ENCODE peak calls at places on chromosomes 1 and 21, in six cellular contexts. B is OCI-LY7; T is left lung; Z is uterus; H is naive thymus-derived CD4-positive, alpha-beta T cell; L is breast epithelium. N is an unnamed sample. For H3K4me1, the result is how much of the 10 kb centered on the place peaks cover.

GRCh38 chr1:226738421-226738994 is 574 bp downstream of the ITPKB start:
- DNase-seq in B (peak), T (peak), Z (peak), H (peak), L (no peak), N (no peak)

GRCh38 chr1:212540031-212540430 is 68.5 kb upstream of the ATF3 start:
- DNase-seq in B (no peak), T (no peak), Z (no peak), H (no peak), L (no peak), N (no peak)

GRCh38 chr1:155981266-155982088 is 3.1 kb upstream of the ARHGEF2 start:
- DNase-seq in B (peak), T (no peak), Z (peak), H (peak), L (no peak), N (no peak)

GRCh38 chr1:226309398-226310122 is 596 bp upstream of the LIN9 start:
- DNase-seq in B (peak), T (no peak), Z (no peak), H (peak), L (no peak), N (no peak)

GRCh38 chr1:35929730-35930592 is 944 bp upstream of the AGO3 start:
- DNase-seq in B (peak), T (no peak), Z (peak), H (peak), L (no peak), N (no peak)

GRCh38 chr1:116394270-116394669 is 21.2 kb downstream of the ATP1A1 start:
- DNase-seq in B (no peak), T (no peak), Z (no peak), H (no peak), L (no peak), N (no peak)

GRCh38 chr21:32256873-32257620 is 21.8 kb downstream of the MIS18A start:
- DNase-seq in B (no peak), T (no peak), Z (peak), H (no peak), L (no peak), N (peak)

GRCh38 chr1:36203554-36204346 is 20.5 kb upstream of the THRAP3 start:
- DNase-seq in B (no peak), T (peak), Z (peak), H (no peak), L (peak), N (peak)

GRCh38 chr1:177138347-177138746 is 26.2 kb downstream of the ASTN1 start:
- DNase-seq in B (no peak), T (no peak), Z (no peak), H (no peak), L (no peak), N (no peak)

GRCh38 chr1:223742861-223743517 is 30.6 kb downstream of the CAPN2 start:
- DNase-seq in B (no peak), T (no peak), Z (no peak), H (no peak), L (no peak), N (no peak)

GRCh38 chr1:208438262-208438661 is 194.1 kb upstream of the PLXNA2 start:
- DNase-seq in B (no peak), T (no peak), Z (no peak), H (no peak), L (no peak), N (no peak)

GRCh38 chr1:178565586-178565985 is 52.7 kb downstream of the TEX35 start:
- DNase-seq in B (no peak), T (no peak), Z (no peak), H (no peak), L (no peak), N (no peak)

GRCh38 chr1:166839600-166840308 is 479 bp downstream of the POGK start:
- DNase-seq in B (peak), T (peak), Z (peak), H (peak), L (peak), N (peak)

DNA sequence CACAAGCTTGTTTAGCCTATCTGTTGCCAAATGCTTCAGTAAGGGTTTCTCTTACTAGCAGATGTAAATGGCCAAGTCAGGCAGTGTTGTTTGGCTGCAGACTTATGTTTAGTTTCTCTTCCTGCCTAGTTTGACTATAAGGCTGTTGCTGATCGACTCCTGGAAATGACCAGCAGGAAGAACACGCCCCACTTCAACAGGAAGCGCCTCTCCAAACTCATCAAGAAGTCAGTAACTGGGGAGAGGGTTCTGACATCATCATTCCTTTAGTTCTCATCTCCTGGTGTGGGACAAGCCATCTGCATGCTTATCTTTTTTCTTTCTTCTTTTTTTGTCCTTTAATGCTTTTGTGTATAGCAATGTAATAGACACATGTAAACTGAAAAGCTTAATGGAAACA is 25.1 kb downstream of the RRP1B start:
- DNase-seq in B (no peak), T (no peak), Z (no peak), H (no peak), L (no peak), N (no peak)
- H3K4me1 ChIP-seq in B (under half), T (under half), Z (under half), H (under half), L (under half), N (under half)

DNA sequence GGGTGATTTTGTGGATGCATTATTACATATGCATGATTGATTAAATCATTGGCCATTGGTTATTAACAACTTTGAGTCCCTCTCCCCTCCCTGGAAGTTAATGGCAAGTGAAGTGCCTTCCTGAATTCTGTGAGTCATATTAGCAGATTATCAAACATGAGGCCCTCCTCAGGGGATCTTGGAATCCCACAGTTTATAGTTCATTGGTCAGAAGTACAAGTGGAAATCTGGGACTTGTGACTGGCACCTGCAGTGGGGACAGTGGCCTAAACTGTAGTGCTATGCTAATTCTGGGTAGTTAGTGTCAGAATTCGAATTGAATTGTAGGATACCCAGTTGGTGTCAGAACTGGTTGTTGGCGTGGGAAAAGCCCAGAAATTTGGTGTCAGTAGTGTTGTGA is 26.2 kb downstream of the ZYG11B start:
- DNase-seq in B (no peak), T (no peak), Z (no peak), H (no peak), L (no peak), N (no peak)
- H3K4me3 ChIP-seq in B (no peak), T (no peak), Z (no peak), H (no peak), L (no peak), N (no peak)

GRCh38 chr1:89369331-89369730 is 5.5 kb downstream of the GBP6 start:
- DNase-seq in B (no peak), T (no peak), Z (no peak), H (no peak), L (no peak), N (no peak)

GRCh38 chr1:89361681-89362080 is 2.2 kb upstream of the GBP6 start:
- DNase-seq in B (no peak), T (no peak), Z (no peak), H (no peak), L (no peak), N (no peak)

GRCh38 chr1:89363638-89364536 is at the start of gene GBP6:
- DNase-seq in B (no peak), T (no peak), Z (no peak), H (no peak), L (no peak), N (no peak)

GRCh38 chr1:89363196-89363595 is 663 bp upstream of the GBP6 start:
- DNase-seq in B (no peak), T (no peak), Z (no peak), H (no peak), L (no peak), N (no peak)

DNA sequence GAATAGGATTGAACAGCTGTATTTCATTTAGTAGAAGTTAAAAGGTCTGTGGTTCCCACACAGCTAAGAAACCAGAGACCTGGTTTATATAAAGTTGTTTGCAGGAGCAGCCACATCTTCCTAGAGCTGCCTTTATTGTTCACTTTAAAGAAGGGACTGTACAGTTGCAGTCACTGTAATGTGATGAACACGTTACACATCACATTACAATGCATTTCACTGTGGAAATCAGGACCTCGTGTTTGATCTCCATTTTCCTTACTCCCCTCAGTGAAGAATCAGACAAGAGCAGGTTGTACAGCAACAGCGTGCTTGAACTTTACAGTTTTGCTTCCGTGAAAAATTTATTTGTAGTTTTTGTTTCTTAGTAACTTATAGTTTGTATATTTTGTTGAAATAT is 1.3 kb downstream of the GBP6 start:
- DNase-seq in B (no peak), T (no peak), Z (no peak), H (no peak), L (no peak), N (no peak)
- H3K4me1 ChIP-seq in B (under half), T (under half), Z (under half), H (under half), L (under half), N (under half)

DNA sequence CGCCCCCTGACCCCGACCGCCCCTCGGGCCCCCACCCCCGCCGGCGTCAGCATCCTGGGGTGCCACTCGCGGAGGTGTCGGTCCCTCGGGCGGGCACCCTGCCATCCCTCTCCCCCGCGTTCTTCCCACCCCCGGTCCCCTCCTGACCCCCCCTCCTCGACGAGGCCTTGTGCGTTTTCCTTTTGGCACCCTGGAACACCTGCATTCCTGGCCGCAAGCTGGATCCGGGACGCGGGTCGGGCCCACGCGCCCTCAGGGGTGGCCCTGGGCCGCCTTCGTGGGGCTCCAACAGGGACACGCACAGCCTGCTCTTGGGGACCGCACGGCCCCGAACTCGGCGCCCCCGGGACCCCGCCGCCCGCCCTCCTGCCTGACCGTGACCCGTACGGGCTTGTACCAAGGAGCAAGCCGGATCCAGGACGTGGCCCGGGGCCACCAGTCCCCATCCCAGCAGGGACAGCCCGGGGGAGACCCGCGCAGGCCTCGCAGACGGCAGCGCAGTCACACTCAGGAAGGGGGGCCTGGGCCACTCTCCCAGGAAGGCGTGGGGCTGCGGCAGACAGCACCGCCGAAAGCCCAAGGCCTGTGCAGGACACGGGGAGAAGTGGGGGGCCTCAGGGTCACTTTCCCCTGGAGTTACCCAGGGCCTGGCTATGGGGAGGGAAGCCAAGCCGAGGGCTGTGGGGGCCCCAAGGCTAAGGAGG is 579 bp upstream of the SLC19A1 start:
- DNase-seq in B (no peak), T (peak), Z (peak), H (no peak), L (peak), N (peak)
- H3K4me3 ChIP-seq in B (peak), T (peak), Z (peak), H (peak), L (peak), N (peak)

GRCh38 chr1:81809808-81810207 is 9.1 kb downstream of the ADGRL2 start:
- DNase-seq in B (no peak), T (no peak), Z (no peak), H (no peak), L (no peak), N (no peak)

GRCh38 chr1:81805537-81806431 is 5.0 kb downstream of the ADGRL2 start:
- DNase-seq in B (no peak), T (no peak), Z (no peak), H (no peak), L (no peak), N (no peak)

GRCh38 chr1:81806432-81806770 is 5.7 kb downstream of the ADGRL2 start:
- DNase-seq in B (no peak), T (no peak), Z (no peak), H (no peak), L (no peak), N (no peak)

GRCh38 chr1:81811757-81812371 is 11.1 kb downstream of the ADGRL2 start:
- DNase-seq in B (no peak), T (no peak), Z (no peak), H (no peak), L (no peak), N (no peak)

GRCh38 chr1:81808760-81809159 is 8.0 kb downstream of the ADGRL2 start:
- DNase-seq in B (no peak), T (no peak), Z (no peak), H (no peak), L (no peak), N (no peak)
- H3K4me1 ChIP-seq in B (under half), T (under half), Z (under half), H (under half), L (under half), N (under half)

DNA sequence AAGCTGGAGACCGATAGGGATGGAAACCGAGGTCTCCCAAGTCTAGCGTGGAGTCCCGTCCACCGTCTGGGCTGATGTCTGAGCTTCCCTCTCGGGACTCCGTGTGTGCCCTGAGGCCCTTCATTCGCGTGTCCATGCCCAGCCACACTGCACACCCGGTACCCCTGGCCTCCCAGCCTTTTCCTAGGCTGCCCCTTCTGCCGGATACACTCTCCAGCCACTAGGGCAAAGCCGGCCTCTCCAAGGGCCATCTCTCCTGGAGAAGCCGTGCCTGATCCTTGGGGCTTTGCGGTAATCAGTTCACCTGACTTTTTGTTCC is 49.4 kb upstream of the SLC2A1 start:
- DNase-seq in B (no peak), T (no peak), Z (no peak), H (no peak), L (no peak), N (no peak)
- H3K4me3 ChIP-seq in B (no peak), T (no peak), Z (no peak), H (no peak), L (no peak), N (no peak)

DNA sequence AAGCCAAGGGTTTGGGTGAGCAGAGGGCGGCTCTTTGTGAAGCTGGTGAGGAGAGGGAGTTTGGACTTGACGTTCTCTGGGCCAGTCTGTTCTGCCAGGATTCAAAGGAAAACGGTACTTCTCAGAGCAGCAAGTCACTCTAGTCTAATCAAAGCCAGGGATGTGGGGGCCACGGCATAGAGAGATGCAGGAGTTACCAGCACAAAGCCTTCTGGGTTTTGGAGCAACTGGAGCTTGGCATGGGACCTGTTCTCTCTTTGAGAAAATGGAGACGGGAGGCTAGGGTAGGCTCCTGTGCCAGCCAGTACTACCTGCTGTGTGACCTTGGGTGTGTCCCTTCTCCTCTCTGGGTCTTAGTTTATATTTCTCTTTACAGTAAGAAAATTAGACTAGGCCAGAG is 2.1 kb downstream of the TXLNA start:
- DNase-seq in B (no peak), T (no peak), Z (no peak), H (no peak), L (no peak), N (no peak)
- H3K4me1 ChIP-seq in B (under half), T (half or more), Z (under half), H (under half), L (under half), N (under half)

DNA sequence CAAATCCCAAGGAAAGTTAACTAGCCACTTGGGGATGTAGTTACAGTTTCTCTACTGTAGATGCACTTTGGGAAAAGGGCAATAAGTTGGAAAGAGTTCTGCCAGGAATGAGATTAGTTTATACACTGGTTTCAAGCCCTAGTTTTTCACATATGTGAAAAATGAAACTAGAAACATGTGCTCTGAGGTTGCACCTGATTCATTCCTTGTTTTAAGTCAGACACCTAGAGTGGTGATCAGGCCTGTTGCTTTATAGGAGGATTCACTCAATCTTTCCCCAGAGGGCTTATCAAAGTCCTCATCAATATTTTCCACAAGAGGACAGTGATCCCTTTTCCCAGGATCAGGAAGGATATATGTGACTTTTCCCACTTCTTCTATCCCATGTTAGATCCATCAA is 515.9 kb upstream of the PKN2 start:
- DNase-seq in B (no peak), T (no peak), Z (no peak), H (no peak), L (no peak), N (no peak)
- H3K4me3 ChIP-seq in B (no peak), T (no peak), Z (no peak), H (no peak), L (no peak), N (no peak)

DNA sequence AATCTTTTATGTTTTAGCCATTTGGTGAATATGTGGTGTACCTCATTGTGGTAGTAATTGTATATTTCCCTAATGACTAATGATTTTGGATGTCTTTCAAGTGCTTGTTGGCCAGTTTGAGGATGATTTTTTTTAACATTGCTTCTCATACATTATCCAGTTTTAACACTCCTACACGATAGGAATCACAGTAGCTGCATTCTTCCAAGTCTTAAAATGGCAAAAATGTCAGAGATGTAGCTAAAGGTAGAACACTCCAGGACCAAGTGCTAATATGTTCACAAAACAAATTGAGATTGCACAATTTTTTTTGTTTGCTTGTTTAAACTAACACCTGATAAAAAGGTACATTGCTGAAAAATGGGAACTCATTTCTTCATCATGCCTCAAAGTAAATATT is 11.7 kb downstream of the USP25 start:
- DNase-seq in B (no peak), T (no peak), Z (no peak), H (no peak), L (no peak), N (no peak)
- H3K4me1 ChIP-seq in B (under half), T (half or more), Z (under half), H (under half), L (under half), N (under half)

DNA sequence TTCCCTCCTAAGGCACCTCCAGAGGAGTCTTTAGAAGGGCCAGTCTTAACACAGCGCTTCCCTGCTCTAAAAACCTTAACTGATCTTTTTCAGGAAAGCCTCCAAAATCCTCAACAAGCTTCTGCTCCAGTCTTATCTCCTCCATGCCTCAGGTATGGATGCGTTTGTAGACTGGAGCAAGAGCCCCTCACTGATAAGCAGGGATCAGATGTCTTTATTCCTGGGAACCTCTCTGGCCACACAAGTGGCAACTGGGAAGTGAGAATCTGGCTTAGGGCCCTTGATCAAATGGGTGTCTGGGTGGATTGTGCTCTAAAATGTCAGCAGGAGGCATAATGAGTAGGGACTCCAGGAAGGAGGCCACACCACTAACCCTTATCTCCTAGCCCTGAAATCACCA is 1.4 kb downstream of the ZBTB8A start:
- DNase-seq in B (no peak), T (no peak), Z (no peak), H (no peak), L (no peak), N (no peak)
- H3K4me3 ChIP-seq in B (no peak), T (no peak), Z (no peak), H (no peak), L (peak), N (peak)

N was measured in ascending aorta.